ENCODE peak calls at places on chromosomes 12 and 14, in seven cellular contexts. One of them, this sample, is unnamed.

GRCh38 chr14:63435204-63435603 is 108.0 kb downstream of the PPP2R5E start:
- DNase-seq in effector memory CD4-positive, alpha-beta T cell: no peak
- DNase-seq in DMS 273 treated with DMSO at 0.1 percent for 48 hours: no peak
- DNase-seq in fibroblast of pulmonary artery: no peak
- DNase-seq in germinal center: no peak
- DNase-seq in HCEC 1CT: no peak
- DNase-seq in T-helper 17 cell: no peak
- DNase-seq in this sample: no peak

GRCh38 chr12:55694651-55695050 is 13.1 kb downstream of the ITGA7 start:
- DNase-seq in effector memory CD4-positive, alpha-beta T cell: no peak
- DNase-seq in fibroblast of pulmonary artery: no peak
- DNase-seq in DMS 273 treated with DMSO at 0.1 percent for 48 hours: no peak
- DNase-seq in HCEC 1CT: no peak
- DNase-seq in germinal center: no peak
- DNase-seq in T-helper 17 cell: no peak
- DNase-seq in this sample: no peak

GRCh38 chr12:88903333-88903732 is 323.1 kb upstream of the KITLG start:
- DNase-seq in germinal center: no peak
- DNase-seq in effector memory CD4-positive, alpha-beta T cell: no peak
- DNase-seq in DMS 273 treated with DMSO at 0.1 percent for 48 hours: no peak
- DNase-seq in fibroblast of pulmonary artery: no peak
- DNase-seq in HCEC 1CT: no peak
- DNase-seq in T-helper 17 cell: no peak
- DNase-seq in this sample: no peak

GRCh38 chr12:131622422-131622955 is 88.4 kb upstream of the SFSWAP start:
- DNase-seq in DMS 273 treated with DMSO at 0.1 percent for 48 hours: no peak
- DNase-seq in fibroblast of pulmonary artery: no peak
- DNase-seq in effector memory CD4-positive, alpha-beta T cell: no peak
- DNase-seq in HCEC 1CT: no peak
- DNase-seq in T-helper 17 cell: no peak
- DNase-seq in germinal center: no peak
- DNase-seq in this sample: no peak

GRCh38 chr14:83520837-83521236 is 1987.2 kb upstream of the SEL1L start:
- DNase-seq in effector memory CD4-positive, alpha-beta T cell: no peak
- DNase-seq in T-helper 17 cell: no peak
- DNase-seq in DMS 273 treated with DMSO at 0.1 percent for 48 hours: no peak
- DNase-seq in germinal center: no peak
- DNase-seq in HCEC 1CT: peak
- DNase-seq in fibroblast of pulmonary artery: peak
- DNase-seq in this sample: peak

GRCh38 chr12:30847259-30847658 is 79.3 kb upstream of the TSPAN11 start:
- DNase-seq in HCEC 1CT: peak
- DNase-seq in effector memory CD4-positive, alpha-beta T cell: no peak
- DNase-seq in fibroblast of pulmonary artery: peak
- DNase-seq in germinal center: no peak
- DNase-seq in DMS 273 treated with DMSO at 0.1 percent for 48 hours: peak
- DNase-seq in T-helper 17 cell: no peak
- DNase-seq in this sample: peak

GRCh38 chr14:31340297-31341063 is 79.9 kb downstream of the HEATR5A start:
- DNase-seq in T-helper 17 cell: no peak
- DNase-seq in germinal center: no peak
- DNase-seq in effector memory CD4-positive, alpha-beta T cell: no peak
- DNase-seq in DMS 273 treated with DMSO at 0.1 percent for 48 hours: no peak
- DNase-seq in fibroblast of pulmonary artery: no peak
- DNase-seq in HCEC 1CT: peak
- DNase-seq in this sample: no peak

GRCh38 chr12:116736962-116737773 is 701 bp downstream of the SPRING1 start:
- DNase-seq in DMS 273 treated with DMSO at 0.1 percent for 48 hours: no peak
- DNase-seq in germinal center: peak
- DNase-seq in HCEC 1CT: peak
- DNase-seq in effector memory CD4-positive, alpha-beta T cell: no peak
- DNase-seq in fibroblast of pulmonary artery: no peak
- DNase-seq in T-helper 17 cell: no peak
- DNase-seq in this sample: no peak

GRCh38 chr14:100573009-100573756 is 14.0 kb downstream of the BEGAIN start:
- DNase-seq in effector memory CD4-positive, alpha-beta T cell: no peak
- DNase-seq in T-helper 17 cell: no peak
- DNase-seq in germinal center: no peak
- DNase-seq in fibroblast of pulmonary artery: no peak
- DNase-seq in HCEC 1CT: no peak
- DNase-seq in DMS 273 treated with DMSO at 0.1 percent for 48 hours: no peak
- DNase-seq in this sample: no peak

GRCh38 chr12:11499802-11500201 is 104.4 kb upstream of the PRB2 start:
- DNase-seq in fibroblast of pulmonary artery: no peak
- DNase-seq in T-helper 17 cell: no peak
- DNase-seq in germinal center: no peak
- DNase-seq in effector memory CD4-positive, alpha-beta T cell: no peak
- DNase-seq in DMS 273 treated with DMSO at 0.1 percent for 48 hours: no peak
- DNase-seq in HCEC 1CT: no peak
- DNase-seq in this sample: no peak

GRCh38 chr12:67794151-67794550 is 145.6 kb downstream of the DYRK2 start:
- DNase-seq in effector memory CD4-positive, alpha-beta T cell: no peak
- DNase-seq in DMS 273 treated with DMSO at 0.1 percent for 48 hours: no peak
- DNase-seq in T-helper 17 cell: no peak
- DNase-seq in fibroblast of pulmonary artery: peak
- DNase-seq in germinal center: no peak
- DNase-seq in HCEC 1CT: peak
- DNase-seq in this sample: no peak

GRCh38 chr14:104753528-104754212 is 723 bp downstream of the SIVA1 start:
- DNase-seq in effector memory CD4-positive, alpha-beta T cell: no peak
- DNase-seq in fibroblast of pulmonary artery: no peak
- DNase-seq in germinal center: no peak
- DNase-seq in DMS 273 treated with DMSO at 0.1 percent for 48 hours: no peak
- DNase-seq in HCEC 1CT: no peak
- DNase-seq in T-helper 17 cell: no peak
- DNase-seq in this sample: no peak